ENCODE peak calls at places on chromosome 21, in eight cellular contexts. Y is BE2C; B is stomach; K is right cardiac atrium; A is pancreas; M is sigmoid colon; S is AG04450; W is CD8-positive, alpha-beta T cell. R is an unnamed sample. For H3K9me3, the result is how much of the 10 kb centered on the place peaks cover.

GRCh38 chr21:17658931-17659330 is 46.2 kb upstream of the BTG3 start:
- DNase-seq in K (no peak), M (no peak), Y (no peak), A (no peak), B (no peak), S (no peak), W (no peak), R (no peak)

GRCh38 chr21:46561448-46562095 is 43.3 kb downstream of the S100B start:
- DNase-seq in A (no peak), M (no peak), Y (no peak), W (no peak), K (no peak), B (no peak), S (no peak), R (no peak)

GRCh38 chr21:34885125-34885524 is 164.0 kb downstream of the RUNX1 start:
- DNase-seq in S (no peak), Y (no peak), W (no peak), M (no peak), B (no peak), K (no peak), A (no peak), R (no peak)

GRCh38 chr21:32406405-32406804 is 6.1 kb upstream of the EVA1C start:
- DNase-seq in M (no peak), S (no peak), W (no peak), A (no peak), K (peak), Y (no peak), B (peak), R (no peak)

GRCh38 chr21:43639470-43640178 is 19.7 kb downstream of the HSF2BP start:
- DNase-seq in A (no peak), B (no peak), K (no peak), W (no peak), M (no peak), Y (no peak), S (peak), R (no peak)

GRCh38 chr21:42040411-42041180 is 30.4 kb upstream of the ZBTB21 start:
- DNase-seq in A (peak), S (peak), Y (no peak), M (peak), B (no peak), W (no peak), K (no peak), R (no peak)

GRCh38 chr21:15557925-15558324 is 171.9 kb upstream of the USP25 start:
- DNase-seq in A (no peak), W (no peak), K (no peak), Y (peak), M (no peak), S (no peak), B (no peak), R (peak)

GRCh38 chr21:29164330-29164942 is 34.0 kb downstream of the MAP3K7CL start:
- DNase-seq in M (no peak), W (no peak), A (no peak), K (no peak), Y (no peak), B (no peak), S (no peak), R (no peak)

GRCh38 chr21:41536076-41536826 is 28.3 kb upstream of the TMPRSS2 start:
- DNase-seq in K (no peak), A (no peak), Y (no peak), M (no peak), W (no peak), S (no peak), B (peak), R (peak)

GRCh38 chr21:33904041-33904440 is 11.6 kb downstream of the ATP5PO start:
- DNase-seq in A (no peak), S (no peak), K (no peak), M (peak), W (no peak), Y (no peak), B (no peak), R (no peak)

GRCh38 chr21:16084776-16085364 is 355.1 kb downstream of the USP25 start:
- DNase-seq in K (peak), B (no peak), A (no peak), M (peak), W (no peak), S (no peak), Y (no peak), R (no peak)

GRCh38 chr21:31041295-31042079 is 3.2 kb upstream of the KRTAP19-8 start:
- DNase-seq in B (no peak), A (no peak), M (no peak), S (no peak), K (no peak), Y (no peak), W (no peak), R (no peak)

GRCh38 chr21:30282850-30283249 is at the start of gene KRTAP24-1:
- DNase-seq in Y (no peak), S (no peak), B (no peak), A (no peak), K (no peak), M (no peak), W (no peak), R (no peak)

GRCh38 chr21:32844653-32845443 is 73.3 kb upstream of the PAXBP1 start:
- DNase-seq in B (no peak), M (no peak), Y (no peak), W (no peak), A (no peak), K (no peak), S (no peak), R (no peak)

GRCh38 chr21:15363921-15364320 is 299.1 kb upstream of the NRIP1 start:
- DNase-seq in S (no peak), W (no peak), K (no peak), M (no peak), B (no peak), A (no peak), Y (no peak), R (no peak)

GRCh38 chr21:41895643-41896493 is 16.7 kb upstream of the PRDM15 start:
- DNase-seq in M (peak), S (no peak), A (no peak), W (peak), B (no peak), K (no peak), Y (no peak), R (no peak)

GRCh38 chr21:16841917-16842316 is 670.9 kb upstream of the CXADR start:
- DNase-seq in M (no peak), B (no peak), S (no peak), W (no peak), Y (peak), A (no peak), K (no peak), R (no peak)

GRCh38 chr21:41777934-41778815 is 11.3 kb upstream of the RIPK4 start:
- DNase-seq in K (peak), Y (peak), S (peak), B (peak), M (peak), W (no peak), A (peak), R (peak)

GRCh38 chr21:42566524-42567180 is 53.0 kb downstream of the SLC37A1 start:
- DNase-seq in W (no peak), S (no peak), A (peak), M (peak), K (no peak), B (peak), Y (no peak), R (peak)

GRCh38 chr21:29258626-29259335 is 39.9 kb upstream of the BACH1 start:
- DNase-seq in M (no peak), Y (no peak), B (no peak), W (no peak), A (no peak), K (no peak), S (peak), R (peak)

GRCh38 chr21:32007461-32007860 is 134.6 kb downstream of the HUNK start:
- DNase-seq in A (no peak), K (no peak), S (no peak), Y (no peak), B (no peak), W (no peak), M (no peak), R (no peak)

GRCh38 chr21:31132574-31133242 is 94.4 kb upstream of the KRTAP19-8 start:
- DNase-seq in K (no peak), A (no peak), Y (no peak), W (peak), M (no peak), B (no peak), S (no peak), R (no peak)

GRCh38 chr21:17554619-17555472 is 42.0 kb downstream of the CXADR start:
- DNase-seq in K (no peak), S (no peak), A (no peak), M (no peak), Y (peak), B (no peak), W (no peak), R (peak)

GRCh38 chr21:26659181-26659580 is 86.1 kb upstream of the CYYR1 start:
- DNase-seq in Y (peak), M (no peak), S (no peak), A (no peak), W (no peak), K (no peak), B (no peak), R (no peak)

GRCh38 chr21:29078884-29079765 is 5.7 kb upstream of the CCT8 start:
- DNase-seq in K (no peak), M (no peak), A (no peak), Y (no peak), W (no peak), B (no peak), S (no peak), R (no peak)

GRCh38 chr21:22516230-22516629 is 1518.0 kb downstream of the NCAM2 start:
- DNase-seq in M (no peak), K (no peak), W (no peak), Y (no peak), S (no peak), A (no peak), B (no peak), R (no peak)
- H3K9me3 ChIP-seq in M (under half), K (under half), W (under half), Y (under half), S (under half), A (under half), B (under half), R (under half)

DNA sequence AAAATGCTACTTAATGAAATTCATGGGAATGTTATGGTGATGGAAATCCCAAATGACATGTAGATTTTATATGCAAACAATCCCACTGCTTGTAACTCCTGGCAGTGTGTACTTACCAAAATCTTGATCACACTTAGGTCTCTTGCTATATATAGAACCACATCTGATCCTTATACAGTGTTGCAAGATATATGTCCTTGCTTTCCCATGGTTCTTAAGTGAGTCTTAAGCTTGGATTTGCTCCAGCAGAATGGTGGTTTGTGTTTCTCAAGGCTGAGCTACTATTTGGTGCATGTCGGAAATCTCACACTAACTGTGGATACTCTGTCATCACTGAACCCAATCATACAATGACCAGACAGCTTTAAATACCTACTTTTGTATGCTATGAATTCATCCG is 50.0 kb downstream of the KCNJ15 start:
- DNase-seq in S (peak), B (no peak), A (no peak), M (no peak), Y (no peak), W (no peak), K (no peak), R (no peak)
- H3K4me3 ChIP-seq in S (no peak), B (no peak), A (no peak), M (no peak), Y (no peak), W (no peak), K (no peak), R (no peak)

GRCh38 chr21:36005879-36006400 is 54.4 kb downstream of the SETD4 start:
- DNase-seq in A (no peak), S (no peak), M (no peak), K (no peak), B (no peak), Y (no peak), W (no peak), R (no peak)

GRCh38 chr21:36004441-36004840 is 55.9 kb downstream of the SETD4 start:
- DNase-seq in S (no peak), B (no peak), A (no peak), K (no peak), Y (no peak), W (no peak), M (peak), R (no peak)

GRCh38 chr21:36010801-36011200 is 49.5 kb downstream of the SETD4 start:
- DNase-seq in S (no peak), Y (no peak), M (peak), K (no peak), B (no peak), W (no peak), A (no peak), R (no peak)

GRCh38 chr21:36008505-36008904 is 51.8 kb downstream of the SETD4 start:
- DNase-seq in A (no peak), M (peak), Y (no peak), B (no peak), W (no peak), S (no peak), K (no peak), R (no peak)

DNA sequence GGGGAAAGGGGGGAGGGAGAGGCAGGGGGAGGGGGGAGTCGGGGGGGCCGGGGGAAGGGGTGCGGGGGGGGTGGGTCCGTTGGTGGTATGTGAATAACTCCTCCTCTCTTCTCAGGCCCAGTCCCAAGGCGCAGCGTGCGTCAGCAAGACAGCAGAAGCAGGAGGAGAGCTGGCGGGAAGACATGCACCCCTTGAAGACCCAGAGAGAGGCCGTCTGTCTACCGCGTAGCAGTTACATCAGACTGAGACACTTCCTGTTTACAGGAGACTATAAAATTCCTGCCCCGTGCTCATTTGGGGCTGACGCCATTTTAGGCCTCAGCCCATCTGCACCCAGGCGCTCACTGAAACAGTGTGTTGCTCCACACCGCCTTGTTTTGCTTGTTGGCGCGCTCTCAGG is 55.3 kb downstream of the SETD4 start:
- DNase-seq in Y (no peak), W (no peak), M (peak), K (no peak), S (no peak), A (no peak), B (no peak), R (no peak)
- H3K9me3 ChIP-seq in Y (under half), W (under half), M (under half), K (under half), S (under half), A (under half), B (under half), R (under half)

GRCh38 chr21:45452696-45453307 is 47.8 kb downstream of the COL18A1 start:
- DNase-seq in M (no peak), A (no peak), K (no peak), B (no peak), W (no peak), Y (no peak), S (no peak), R (no peak)

GRCh38 chr21:45453308-45453950 is 48.5 kb downstream of the COL18A1 start:
- DNase-seq in W (no peak), M (no peak), Y (no peak), K (peak), S (no peak), B (no peak), A (no peak), R (no peak)

GRCh38 chr21:45455321-45456013 is 50.5 kb downstream of the COL18A1 start:
- DNase-seq in K (peak), M (no peak), Y (peak), W (no peak), B (no peak), A (no peak), S (no peak), R (no peak)

GRCh38 chr21:45454924-45455315 is 50.0 kb downstream of the COL18A1 start:
- DNase-seq in Y (no peak), M (no peak), W (no peak), S (no peak), B (no peak), K (peak), A (no peak), R (no peak)

GRCh38 chr21:45454081-45454923 is 49.3 kb downstream of the COL18A1 start:
- DNase-seq in Y (no peak), W (no peak), K (peak), B (no peak), S (no peak), A (no peak), M (no peak), R (no peak)
- H3K4me3 ChIP-seq in Y (no peak), W (no peak), K (no peak), B (peak), S (no peak), A (no peak), M (no peak), R (no peak)

GRCh38 chr21:23837564-23837963 is 1769.7 kb downstream of the MRPL39 start:
- DNase-seq in S (no peak), B (no peak), W (no peak), K (no peak), Y (no peak), M (no peak), A (no peak), R (no peak)
- H3K9me3 ChIP-seq in S (under half), B (under half), W (under half), K (under half), Y (under half), M (under half), A (under half), R (under half)

DNA sequence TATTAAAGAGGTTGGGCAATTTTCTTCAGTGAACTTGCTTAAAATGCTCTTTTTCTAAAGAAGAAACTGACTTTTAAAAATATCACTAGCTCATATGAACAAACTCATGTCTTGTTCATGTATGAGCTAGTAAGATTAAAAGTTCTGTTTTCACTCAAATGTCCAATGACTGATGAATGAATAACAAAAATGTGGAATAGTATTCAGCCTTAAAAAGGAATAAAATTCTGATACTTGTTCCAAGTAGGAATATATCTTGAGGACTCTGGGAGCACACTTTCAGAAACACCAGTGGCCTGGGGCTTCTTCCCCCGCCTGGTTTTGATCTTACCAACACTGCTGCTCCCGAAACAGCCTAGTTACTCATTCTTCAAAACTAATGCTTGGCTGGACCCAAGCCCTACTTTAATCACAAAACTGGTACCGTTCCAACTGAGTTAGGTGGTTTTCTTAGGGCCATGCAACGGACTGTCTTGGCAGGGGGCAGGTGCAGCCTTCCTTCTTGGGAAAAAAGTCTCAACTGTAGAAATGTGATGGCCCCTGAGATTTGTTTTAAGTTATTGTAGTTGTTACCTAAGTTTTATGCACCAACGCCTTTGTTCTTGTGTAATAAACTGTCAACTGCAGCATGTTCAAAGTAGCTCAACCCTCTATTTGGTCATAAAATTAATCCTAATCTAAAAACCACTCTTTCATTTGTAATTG is 115.9 kb downstream of the ETS2 start:
- DNase-seq in M (no peak), B (no peak), A (no peak), W (no peak), S (no peak), Y (no peak), K (no peak), R (no peak)
- H3K4me3 ChIP-seq in M (no peak), B (no peak), A (no peak), W (no peak), S (no peak), Y (no peak), K (no peak), R (no peak)

R was measured in Caco-2.